ENCODE peak calls at places on chromosomes 7 and 10, in four cellular contexts. V is mucosa of descending colon; A is cardiac fibroblast; X is activated CD8-positive, alpha-beta T cell treated with anti-CD3 and anti-CD28 coated beads for 36 hours. I is an unnamed sample.

GRCh38 chr7:141356096-141356495 is 195.1 kb upstream of the AGK start:
- DNase-seq in X (no peak), A (peak; percentile 40), V (no peak), I (peak; percentile 60)

GRCh38 chr7:23357190-23358093 is 58.3 kb downstream of the MALSU1 start:
- DNase-seq in V (no peak), X (no peak), A (peak; percentile 78), I (peak; percentile 72)

GRCh38 chr7:158432369-158433270 is 155.0 kb downstream of the PTPRN2 start:
- DNase-seq in A (peak; percentile 64), V (peak; percentile 77), X (no peak), I (peak; percentile 67)

GRCh38 chr7:157817944-157818700 is 481.3 kb downstream of the DNAJB6 start:
- DNase-seq in A (no peak), X (no peak), V (no peak), I (no peak)

GRCh38 chr10:76251773-76252617 is 820.6 kb downstream of the LRMDA start:
- DNase-seq in X (no peak), A (no peak), V (peak; percentile 50), I (peak; percentile 100)

GRCh38 chr7:98555403-98555802 is 61.7 kb upstream of the NPTX2 start:
- DNase-seq in V (peak; percentile 28), X (no peak), A (no peak), I (no peak)

GRCh38 chr7:96337519-96337918 is 15.6 kb upstream of the SLC25A13 start:
- DNase-seq in V (no peak), X (no peak), A (peak; percentile 6), I (no peak)

GRCh38 chr10:77195101-77195500 is 442.5 kb downstream of the KCNMA1 start:
- DNase-seq in V (no peak), X (no peak), A (peak; percentile 84), I (peak; percentile 71)

GRCh38 chr7:144401490-144401889 is 2.0 kb downstream of the NOBOX start:
- DNase-seq in V (no peak), X (no peak), A (no peak), I (no peak)

GRCh38 chr10:71625445-71626175 is 94.0 kb downstream of the C10orf105 start:
- DNase-seq in A (no peak), V (no peak), X (no peak), I (no peak)

GRCh38 chr10:23693895-23694294 is 255.0 kb downstream of the OTUD1 start:
- DNase-seq in V (no peak), X (peak; percentile 8), A (no peak), I (no peak)

GRCh38 chr7:99002827-99003212 is 124.5 kb downstream of the TRRAP start:
- DNase-seq in V (no peak), A (no peak), X (no peak), I (no peak)

GRCh38 chr7:42181566-42181965 is 55.4 kb downstream of the GLI3 start:
- DNase-seq in V (no peak), A (peak; percentile 33), X (no peak), I (no peak)

GRCh38 chr7:49876202-49876601 is 102.8 kb downstream of the VWC2 start:
- DNase-seq in A (no peak), X (no peak), V (no peak), I (no peak)

GRCh38 chr7:105141068-105141467 is 127.1 kb downstream of the KMT2E start:
- DNase-seq in V (no peak), A (peak; percentile 64), X (no peak), I (peak; percentile 77)

GRCh38 chr10:61836233-61836887 is 65.1 kb upstream of the ARID5B start:
- DNase-seq in A (peak; percentile 26), X (no peak), V (no peak), I (peak; percentile 63)

GRCh38 chr10:76036962-76037361 is 605.5 kb downstream of the LRMDA start:
- DNase-seq in X (no peak), A (no peak), V (no peak), I (no peak)

GRCh38 chr7:154759989-154760388 is 242.9 kb downstream of the PAXIP1 start:
- DNase-seq in A (no peak), X (no peak), V (no peak), I (no peak)

GRCh38 chr7:129969881-129970446 is 17.2 kb upstream of the UBE2H start:
- DNase-seq in A (peak; percentile 93), V (peak; percentile 50), X (no peak), I (peak; percentile 96)

GRCh38 chr7:33807779-33808482 is 97.4 kb upstream of the BMPER start:
- DNase-seq in X (peak; percentile 20), V (peak; percentile 38), A (peak; percentile 94), I (peak; percentile 66)

GRCh38 chr7:103240806-103241205 is 56.4 kb upstream of the PMPCB start:
- DNase-seq in A (no peak), V (no peak), X (no peak), I (no peak)

GRCh38 chr7:27740449-27741086 is 606 bp downstream of the TAX1BP1 start:
- DNase-seq in V (peak; percentile 97), A (peak; percentile 74), X (peak; percentile 93), I (peak; percentile 71)

GRCh38 chr7:108132551-108133265 is 2.5 kb upstream of the LAMB4 start:
- DNase-seq in X (no peak), V (no peak), A (no peak), I (peak; percentile 74)

GRCh38 chr7:1240296-1240820 is 7.7 kb downstream of the UNCX start:
- DNase-seq in V (peak; percentile 12), X (no peak), A (no peak), I (no peak)

GRCh38 chr7:94087664-94088352 is 83.7 kb upstream of the BET1 start:
- DNase-seq in A (peak; percentile 92), X (peak; percentile 67), V (no peak), I (peak; percentile 84)

GRCh38 chr7:152504367-152504766 is 68.6 kb upstream of the KMT2C start:
- DNase-seq in V (no peak), A (no peak), X (no peak), I (no peak)

GRCh38 chr7:106562711-106563366 is 98.1 kb downstream of the CCDC71L start:
- DNase-seq in X (no peak), V (no peak), A (no peak), I (peak; percentile 6)

GRCh38 chr7:106563466-106564150 is 97.3 kb downstream of the CCDC71L start:
- DNase-seq in V (no peak), A (peak; percentile 33), X (no peak), I (peak; percentile 39)

GRCh38 chr7:106561657-106562411 is 99.1 kb downstream of the CCDC71L start:
- DNase-seq in V (no peak), A (no peak), X (no peak), I (no peak)

GRCh38 chr7:106560482-106560881 is 100.5 kb downstream of the CCDC71L start:
- DNase-seq in V (no peak), A (no peak), X (no peak), I (no peak)

GRCh38 chr7:106561151-106561550 is 99.8 kb downstream of the CCDC71L start:
- DNase-seq in V (no peak), A (no peak), X (no peak), I (no peak)
- TF ChIP-seq CTCF in V (no peak), A (no peak), X (no peak), I (no peak)

GRCh38 chr7:151409555-151410404 is at the start of gene WDR86:
- DNase-seq in A (no peak), X (no peak), V (peak; percentile 28), I (no peak)
- TF ChIP-seq CTCF in A (no peak), X (no peak), V (no peak), I (no peak)

DNA sequence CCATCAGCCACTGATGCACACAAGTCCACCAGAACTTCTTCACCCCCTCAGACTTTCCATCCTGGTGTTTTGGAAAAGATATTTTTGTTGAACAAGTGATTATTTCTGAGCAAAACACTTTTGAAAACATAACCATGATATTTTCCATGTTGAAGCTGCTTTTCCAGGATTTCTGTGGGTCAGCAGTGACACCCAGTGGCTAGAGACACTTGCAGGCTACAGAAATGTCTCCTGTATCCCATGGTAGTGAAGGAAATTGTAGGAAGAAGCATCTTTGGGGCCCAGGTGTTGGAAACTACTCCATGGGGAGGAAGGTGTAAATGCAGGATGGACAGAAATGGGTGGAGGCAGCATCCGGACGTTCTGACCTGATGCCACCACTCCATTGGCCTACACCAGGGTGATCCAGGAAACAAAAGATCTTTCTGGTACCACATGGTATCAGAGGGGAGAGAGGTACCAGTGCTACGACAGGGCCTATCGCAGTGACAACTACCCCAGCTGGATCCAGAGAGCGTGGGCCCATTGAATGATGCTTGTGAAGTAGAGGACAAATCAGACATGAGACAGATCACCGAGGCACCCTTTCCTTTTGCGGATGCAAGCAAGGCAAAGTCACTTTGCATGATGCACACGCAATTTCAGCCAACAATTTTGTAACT is 111.7 kb upstream of the COBL start:
- DNase-seq in X (peak; percentile 3), V (peak; percentile 37), A (peak; percentile 19), I (no peak)
- TF ChIP-seq CTCF in X (peak; percentile 14), V (no peak), A (no peak), I (no peak)

GRCh38 chr10:73802276-73802991 is 9.0 kb downstream of the NDST2 start:
- DNase-seq in X (no peak), A (no peak), V (peak; percentile 17), I (no peak)
- TF ChIP-seq CTCF in X (no peak), A (peak; percentile 23), V (no peak), I (peak; percentile 6)

GRCh38 chr10:85613391-85613790 is 753.2 kb downstream of the GRID1 start:
- DNase-seq in X (no peak), V (no peak), A (no peak), I (no peak)

GRCh38 chr10:85611093-85611740 is 755.4 kb downstream of the GRID1 start:
- DNase-seq in X (no peak), V (no peak), A (no peak), I (no peak)

GRCh38 chr10:85612378-85612775 is 754.2 kb downstream of the GRID1 start:
- DNase-seq in X (peak; percentile 51), V (no peak), A (no peak), I (no peak)

GRCh38 chr10:85611746-85612377 is 754.7 kb downstream of the GRID1 start:
- DNase-seq in V (no peak), A (no peak), X (no peak), I (no peak)

DNA sequence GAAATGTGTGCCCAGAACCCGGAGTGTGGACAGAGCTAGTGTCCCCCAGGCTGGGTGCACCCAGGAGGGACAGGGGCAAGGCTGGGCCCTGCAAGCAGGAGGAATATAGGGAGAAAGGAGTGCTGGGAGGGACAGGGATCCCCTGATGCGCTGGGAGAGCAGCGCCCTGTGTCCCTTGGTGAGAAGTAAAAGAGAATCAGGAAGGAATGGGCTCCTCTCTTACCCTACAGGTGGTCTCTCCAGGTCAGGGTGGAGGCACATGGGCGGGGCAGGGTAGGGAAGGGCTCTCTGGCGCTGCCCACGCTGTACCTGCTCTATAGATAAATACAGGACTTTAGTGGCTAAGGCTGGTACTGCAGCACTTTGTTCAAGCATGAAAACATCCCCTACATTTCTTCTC is 753.8 kb downstream of the GRID1 start:
- DNase-seq in A (no peak), X (peak; percentile 41), V (no peak), I (no peak)
- TF ChIP-seq CTCF in A (no peak), X (peak; percentile 51), V (no peak), I (no peak)

I was measured in fibroblast of lung.